ENCODE peak calls at places on chromosomes 2 and 18, in seven cellular contexts. Y, D, U, J, H, B and W are unnamed samples.
A peak's percentile ranks its signal among the peaks of the same experiment; 100 is the strongest.

GRCh38 chr2:79512442-79513401 is at the start of gene CTNNA2:
- DNase-seq in Y (no peak), D (peak; percentile 84), U (no peak), J (no peak), H (peak; percentile 83), B (peak; percentile 77), W (peak; percentile 96)

GRCh38 chr18:78213365-78213994 is 766.1 kb upstream of the SALL3 start:
- DNase-seq in Y (no peak), D (no peak), U (no peak), J (no peak), H (no peak), B (no peak), W (no peak)

GRCh38 chr18:69388222-69388621 is 12.5 kb upstream of the DOK6 start:
- DNase-seq in Y (no peak), D (no peak), U (no peak), J (no peak), H (no peak), B (no peak), W (no peak)

GRCh38 chr2:110886806-110887573 is 154.6 kb downstream of the ACOXL start:
- DNase-seq in Y (no peak), D (no peak), U (no peak), J (no peak), H (no peak), B (no peak), W (no peak)

GRCh38 chr2:222193328-222194008 is 105.3 kb downstream of the PAX3 start:
- DNase-seq in Y (no peak), D (no peak), U (no peak), J (no peak), H (no peak), B (no peak), W (no peak)

GRCh38 chr2:102636283-102636907 is 17.0 kb downstream of the SLC9A2 start:
- DNase-seq in Y (no peak), D (no peak), U (no peak), J (no peak), H (no peak), B (no peak), W (no peak)

GRCh38 chr18:9877655-9878014 is 8.1 kb upstream of the TXNDC2 start:
- DNase-seq in Y (no peak), D (no peak), U (no peak), J (no peak), H (no peak), B (no peak), W (no peak)

GRCh38 chr2:223585691-223586090 is 16.5 kb downstream of the SCG2 start:
- DNase-seq in Y (no peak), D (peak; percentile 80), U (no peak), J (peak; percentile 40), H (no peak), B (no peak), W (peak; percentile 87)

GRCh38 chr2:121626777-121627524 is 22.3 kb downstream of the CLASP1 start:
- DNase-seq in Y (no peak), D (no peak), U (no peak), J (peak; percentile 59), H (no peak), B (no peak), W (no peak)

GRCh38 chr2:71063216-71063615 is 5.2 kb upstream of the NAGK start:
- DNase-seq in Y (no peak), D (no peak), U (no peak), J (no peak), H (no peak), B (no peak), W (no peak)

GRCh38 chr2:112836695-112837117 is at the start of gene IL1B:
- DNase-seq in Y (no peak), D (no peak), U (no peak), J (peak; percentile 85), H (no peak), B (no peak), W (no peak)

GRCh38 chr2:206876176-206876575 is 63.1 kb upstream of the CPO start:
- DNase-seq in Y (no peak), D (no peak), U (no peak), J (no peak), H (no peak), B (no peak), W (no peak)

GRCh38 chr2:72414108-72414507 is 266.4 kb upstream of the CYP26B1 start:
- DNase-seq in Y (no peak), D (no peak), U (no peak), J (no peak), H (no peak), B (no peak), W (no peak)

GRCh38 chr2:8583400-8584173 is 98.3 kb upstream of the ID2 start:
- DNase-seq in Y (peak; percentile 70), D (peak; percentile 85), U (peak; percentile 19), J (peak; percentile 29), H (no peak), B (peak; percentile 98), W (peak; percentile 73)

GRCh38 chr2:210072493-210072892 is 70.1 kb downstream of the RPE start:
- DNase-seq in Y (no peak), D (no peak), U (no peak), J (no peak), H (no peak), B (no peak), W (no peak)

GRCh38 chr18:77114564-77115391 is 17.8 kb downstream of the MBP start:
- DNase-seq in Y (peak; percentile 61), D (no peak), U (no peak), J (peak; percentile 88), H (no peak), B (no peak), W (no peak)

GRCh38 chr2:70085711-70086277 is 1.5 kb upstream of the PCBP1 start:
- DNase-seq in Y (no peak), D (no peak), U (peak; percentile 40), J (peak; percentile 10), H (no peak), B (no peak), W (no peak)

GRCh38 chr18:46174317-46175039 is 70.3 kb downstream of the HAUS1 start:
- DNase-seq in Y (no peak), D (no peak), U (no peak), J (peak; percentile 51), H (no peak), B (peak; percentile 71), W (peak; percentile 21)

GRCh38 chr2:97738236-97739019 is 25.1 kb downstream of the ZAP70 start:
- DNase-seq in Y (no peak), D (no peak), U (no peak), J (no peak), H (no peak), B (no peak), W (no peak)

GRCh38 chr2:223262946-223263345 is 211.0 kb downstream of the KCNE4 start:
- DNase-seq in Y (no peak), D (no peak), U (no peak), J (no peak), H (no peak), B (no peak), W (no peak)

GRCh38 chr2:39933166-39933565 is 154.1 kb upstream of the THUMPD2 start:
- DNase-seq in Y (no peak), D (no peak), U (no peak), J (no peak), H (no peak), B (no peak), W (no peak)